ENCODE peak calls at places on chromosomes 5 and 9, in eight cellular contexts. Q is HCT116, N is endothelial cell of umbilical vein, P is esophagus squamous epithelium, B is A549, J is erythroblast, O is stomach, F is H1. Y is an unnamed sample.

GRCh38 chr5:76082790-76083554 is at the start of gene SV2C:
- DNase-seq in Q (no peak), N (no peak), P (no peak), B (peak), J (peak), O (peak), F (no peak), Y (no peak)

GRCh38 chr9:109109962-109110325 is 9.8 kb downstream of the TMEM245 start:
- DNase-seq in Q (no peak), N (peak), P (no peak), B (no peak), J (no peak), O (no peak), F (no peak), Y (no peak)

GRCh38 chr5:2714026-2714425 is 37.5 kb downstream of the IRX2 start:
- DNase-seq in Q (no peak), N (no peak), P (no peak), B (no peak), J (no peak), O (no peak), F (no peak), Y (no peak)

GRCh38 chr5:171707441-171707790 is 78.2 kb upstream of the SMIM23 start:
- DNase-seq in Q (no peak), N (no peak), P (no peak), B (no peak), J (no peak), O (no peak), F (no peak), Y (no peak)

GRCh38 chr5:116557669-116558271 is 16.9 kb downstream of the SEMA6A start:
- DNase-seq in Q (no peak), N (peak), P (no peak), B (peak), J (no peak), O (no peak), F (no peak), Y (no peak)

GRCh38 chr9:34547960-34548603 is 25.3 kb upstream of the ENHO start:
- DNase-seq in Q (peak), N (peak), P (no peak), B (peak), J (peak), O (peak), F (no peak), Y (peak)

GRCh38 chr5:159873680-159874079 is 42.6 kb upstream of the ADRA1B start:
- DNase-seq in Q (no peak), N (no peak), P (no peak), B (peak), J (no peak), O (no peak), F (no peak), Y (no peak)

GRCh38 chr9:113577525-113578261 is 114.2 kb downstream of the RGS3 start:
- DNase-seq in Q (no peak), N (peak), P (no peak), B (no peak), J (peak), O (no peak), F (no peak), Y (no peak)

GRCh38 chr9:70411930-70412677 is 2.4 kb downstream of the KLF9 start:
- DNase-seq in Q (peak), N (peak), P (peak), B (no peak), J (peak), O (peak), F (peak), Y (peak)

DNA sequence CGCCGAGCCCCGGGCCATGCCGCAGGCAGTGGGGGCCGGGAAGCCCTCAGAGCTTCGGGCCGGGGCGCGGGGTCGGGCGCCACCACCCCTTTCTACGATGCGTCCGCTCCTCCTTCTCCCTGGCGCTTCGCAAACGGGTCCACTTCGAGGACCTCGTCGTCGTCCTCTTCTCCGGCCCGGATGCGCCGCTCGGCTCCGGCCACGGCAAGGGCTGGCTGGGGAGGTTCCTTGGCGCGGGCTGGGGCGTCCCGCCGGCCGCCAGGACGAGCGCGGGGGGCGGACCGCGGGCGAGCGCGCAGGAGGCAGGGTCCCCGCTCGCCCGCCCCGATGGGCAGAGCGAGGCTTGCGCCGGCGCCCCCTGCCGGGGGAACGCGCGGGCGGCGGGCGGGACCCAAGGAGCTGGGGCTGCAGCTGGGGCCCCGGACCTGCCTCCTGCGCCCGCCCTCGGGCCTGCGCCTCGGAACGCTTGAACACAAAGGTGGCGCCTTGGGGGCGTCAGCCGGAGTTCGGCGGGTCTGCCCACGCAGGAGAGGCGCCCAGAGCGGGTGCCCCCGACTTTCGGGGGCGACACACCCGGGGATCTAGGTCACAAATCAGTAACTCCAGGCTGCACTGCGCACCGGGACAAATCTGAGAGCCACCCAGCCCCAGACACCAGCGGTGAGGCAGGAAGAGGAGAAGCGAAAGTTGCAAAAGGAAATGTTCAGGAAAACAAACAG is at the start of gene ROR2:
- DNase-seq in Q (peak), N (peak), P (no peak), B (peak), J (peak), O (peak), F (no peak), Y (no peak)
- TF ChIP-seq POLR2A in Q (no peak), N (no peak), P (peak), B (no peak), J (no peak), O (no peak), F (no peak), Y (no peak)

GRCh38 chr9:127868278-127868903 is 9.1 kb downstream of the AK1 start:
- DNase-seq in Q (no peak), N (no peak), P (no peak), B (no peak), J (no peak), O (no peak), F (no peak), Y (no peak)

GRCh38 chr9:127871531-127871930 is 5.9 kb downstream of the AK1 start:
- DNase-seq in Q (no peak), N (no peak), P (no peak), B (no peak), J (no peak), O (no peak), F (no peak), Y (no peak)

GRCh38 chr9:127870887-127871286 is 6.6 kb downstream of the AK1 start:
- DNase-seq in Q (no peak), N (no peak), P (no peak), B (no peak), J (no peak), O (no peak), F (no peak), Y (no peak)

GRCh38 chr9:127867356-127868277 is 9.9 kb downstream of the AK1 start:
- DNase-seq in Q (no peak), N (peak), P (no peak), B (no peak), J (no peak), O (no peak), F (no peak), Y (no peak)

GRCh38 chr9:127869310-127870152 is 7.9 kb downstream of the AK1 start:
- DNase-seq in Q (peak), N (peak), P (no peak), B (peak), J (peak), O (peak), F (peak), Y (peak)
- TF ChIP-seq POLR2A in Q (no peak), N (no peak), P (no peak), B (no peak), J (no peak), O (no peak), F (no peak), Y (no peak)

DNA sequence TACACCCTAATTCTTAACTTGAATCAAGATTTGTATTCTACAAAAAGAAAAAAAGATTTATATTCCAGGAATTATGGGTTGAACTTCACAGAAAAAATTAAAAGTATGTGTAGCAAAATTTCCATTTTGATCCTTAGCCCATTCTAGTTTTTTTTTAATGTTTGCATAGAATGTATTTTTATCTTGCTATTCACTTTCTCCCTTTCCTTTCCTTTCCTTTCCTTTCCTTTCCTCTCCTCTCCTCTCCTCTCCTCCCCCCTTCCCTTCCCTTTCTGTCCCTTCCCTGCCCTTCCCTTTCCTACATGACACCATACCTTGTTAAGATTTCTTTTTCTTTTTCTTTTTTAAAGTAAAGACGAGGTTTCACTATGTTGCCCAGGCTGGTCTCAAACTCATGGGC is 542.5 kb upstream of the PTGER4 start:
- DNase-seq in Q (no peak), N (no peak), P (no peak), B (no peak), J (no peak), O (no peak), F (no peak), Y (no peak)
- TF ChIP-seq POLR2A in Q (no peak), N (no peak), P (no peak), B (no peak), J (no peak), O (no peak), F (no peak), Y (no peak)

GRCh38 chr9:124771021-124771866 is at the start of gene NR6A1:
- DNase-seq in Q (peak), N (peak), P (peak), B (peak), J (peak), O (peak), F (peak), Y (peak)
- TF ChIP-seq POLR2A in Q (peak), N (no peak), P (peak), B (peak), J (no peak), O (no peak), F (no peak), Y (peak)

DNA sequence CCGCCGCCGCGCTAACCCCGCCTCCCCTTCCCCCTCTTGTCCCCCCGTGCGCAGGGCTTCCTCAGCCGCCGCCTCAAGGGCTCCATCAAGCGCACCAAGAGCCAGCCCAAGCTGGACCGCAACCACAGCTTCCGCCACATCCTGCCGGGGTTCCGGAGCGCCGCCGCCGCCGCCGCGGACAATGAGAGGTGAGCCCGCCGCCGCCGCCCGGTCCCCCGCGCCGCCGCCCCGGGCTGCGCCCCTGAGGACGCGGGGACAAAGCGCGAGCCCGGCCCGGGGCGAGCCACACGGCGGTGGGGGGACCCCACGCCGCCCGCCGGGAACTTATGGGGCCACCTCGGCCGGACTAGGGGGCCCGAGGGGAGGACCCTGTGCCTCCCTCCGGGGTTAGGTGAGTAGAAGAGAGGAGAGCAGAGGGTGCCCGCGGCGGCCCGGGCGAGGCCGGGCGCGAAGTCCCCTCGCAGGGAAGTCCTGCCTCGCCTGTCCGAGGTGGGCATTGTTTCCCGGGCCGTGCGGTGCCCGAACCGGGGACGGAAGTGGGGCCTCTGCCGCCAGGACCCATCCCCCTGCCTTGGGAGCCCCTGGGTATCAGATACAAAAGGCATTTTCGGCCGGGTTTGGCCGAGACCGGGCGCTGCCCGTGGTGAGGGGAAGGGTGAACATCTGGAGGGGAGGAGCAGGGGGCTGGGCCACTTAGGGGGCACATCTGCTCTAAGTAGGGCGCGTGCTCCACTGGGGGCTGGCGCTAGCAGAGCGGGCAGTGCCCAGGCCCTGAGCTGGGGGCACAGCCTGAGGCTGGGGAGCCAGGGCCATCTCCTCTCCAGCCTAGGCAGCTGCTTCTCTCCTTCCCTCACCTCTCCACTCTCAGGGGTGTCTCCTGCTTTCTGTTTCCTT is 48.1 kb downstream of the DAB2IP start:
- DNase-seq in Q (no peak), N (peak), P (no peak), B (no peak), J (no peak), O (peak), F (no peak), Y (peak)
- TF ChIP-seq POLR2A in Q (no peak), N (no peak), P (no peak), B (no peak), J (no peak), O (no peak), F (no peak), Y (no peak)

DNA sequence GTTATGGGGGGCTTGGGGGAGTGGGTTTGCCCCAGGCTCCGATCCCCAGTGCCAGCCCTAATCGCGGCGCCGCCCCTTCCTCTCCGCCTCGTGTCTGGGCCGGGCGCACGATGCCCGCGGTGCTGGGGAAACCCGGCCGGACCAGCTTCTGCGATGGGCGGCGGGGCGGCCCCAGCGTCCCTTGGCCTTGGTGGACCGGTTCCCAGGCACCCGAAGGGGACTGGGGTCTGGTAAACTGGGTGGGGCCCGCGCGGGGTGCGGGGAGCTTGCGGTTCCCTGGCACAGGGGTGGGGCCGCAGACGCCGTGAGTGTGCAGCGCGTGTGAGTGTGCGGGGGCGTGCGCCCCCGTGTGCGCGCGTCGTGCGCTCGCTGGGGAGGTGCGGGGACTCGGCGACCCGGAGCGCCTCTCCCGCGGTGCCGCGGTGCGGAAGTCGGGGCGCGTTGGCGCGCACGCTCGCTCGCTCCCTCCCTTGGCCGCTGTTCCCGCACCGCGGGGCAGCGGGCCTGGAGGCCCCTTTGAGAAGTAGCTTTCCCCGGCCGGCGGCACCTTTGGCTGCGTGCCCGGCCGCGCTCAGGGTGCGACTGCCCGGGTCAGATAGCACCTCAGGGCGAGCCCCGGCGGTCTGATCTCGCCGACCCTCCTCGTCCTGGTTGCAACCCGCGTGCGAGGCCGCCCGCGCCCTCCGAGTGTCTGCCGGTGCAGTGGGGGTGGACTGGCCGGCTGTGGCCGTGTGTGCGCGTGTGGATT is 568 bp downstream of the MACIR start:
- DNase-seq in Q (no peak), N (peak), P (no peak), B (peak), J (peak), O (peak), F (no peak), Y (peak)
- TF ChIP-seq POLR2A in Q (no peak), N (no peak), P (no peak), B (peak), J (peak), O (no peak), F (no peak), Y (peak)

Y was measured in H54.